ENCODE peak calls at places on chromosomes 11 and 22, in nine cellular contexts. I is colonic mucosa; E is CD8-positive, alpha-beta memory T cell; V is GM23338; C is A673; T is adrenal gland; N is CD4-positive, alpha-beta memory T cell; Q is pancreas; P is sigmoid colon. M is an unnamed sample.
A peak's percentile ranks its signal among the peaks of the same experiment; 100 is the strongest.

GRCh38 chr11:133228406-133229330 is 303.6 kb downstream of the OPCML start:
- DNase-seq in I (peak; percentile 28), E (no peak), V (peak; percentile 91), C (no peak), T (no peak), N (no peak), Q (no peak), P (no peak), M (no peak)

GRCh38 chr11:8735094-8735493 is 52.5 kb downstream of the RPL27A start:
- DNase-seq in I (no peak), E (no peak), V (no peak), C (no peak), T (no peak), N (no peak), Q (no peak), P (no peak), M (no peak)

GRCh38 chr11:61507012-61507768 is 1.4 kb upstream of the LRRC10B start:
- DNase-seq in I (no peak), E (no peak), V (no peak), C (peak; percentile 45), T (no peak), N (no peak), Q (no peak), P (no peak), M (no peak)

GRCh38 chr11:114262681-114263509 is 33.3 kb upstream of the NNMT start:
- DNase-seq in I (no peak), E (no peak), V (peak; percentile 72), C (peak; percentile 80), T (no peak), N (peak; percentile 20), Q (peak; percentile 24), P (peak; percentile 84), M (no peak)

GRCh38 chr11:134224710-134225662 is 515 bp downstream of the VPS26B start:
- DNase-seq in I (peak; percentile 63), E (peak; percentile 33), V (peak; percentile 52), C (peak; percentile 87), T (peak; percentile 60), N (peak; percentile 49), Q (peak; percentile 28), P (peak; percentile 79), M (peak; percentile 85)

GRCh38 chr11:130168105-130168504 is 8.5 kb downstream of the ST14 start:
- DNase-seq in I (no peak), E (no peak), V (no peak), C (no peak), T (no peak), N (no peak), Q (no peak), P (no peak), M (no peak)

GRCh38 chr11:134584001-134584561 is 172.0 kb upstream of the B3GAT1 start:
- DNase-seq in I (no peak), E (no peak), V (no peak), C (no peak), T (no peak), N (no peak), Q (no peak), P (no peak), M (peak; percentile 40)

GRCh38 chr11:113273720-113274119 is 40.7 kb upstream of the TTC12 start:
- DNase-seq in I (no peak), E (no peak), V (no peak), C (no peak), T (no peak), N (no peak), Q (no peak), P (no peak), M (no peak)

GRCh38 chr11:79121351-79121750 is 319.5 kb downstream of the TENM4 start:
- DNase-seq in I (no peak), E (no peak), V (no peak), C (no peak), T (no peak), N (no peak), Q (no peak), P (no peak), M (no peak)

GRCh38 chr11:46277313-46277622 is 194 bp upstream of the CREB3L1 start:
- DNase-seq in I (no peak), E (no peak), V (peak; percentile 81), C (peak; percentile 94), T (no peak), N (no peak), Q (no peak), P (peak; percentile 81), M (no peak)

GRCh38 chr22:44151661-44152060 is 29.1 kb upstream of the PARVG start:
- DNase-seq in I (no peak), E (no peak), V (no peak), C (peak; percentile 31), T (no peak), N (no peak), Q (no peak), P (no peak), M (no peak)

GRCh38 chr11:60095477-60096120 is 7.1 kb downstream of the MS4A2 start:
- DNase-seq in I (no peak), E (no peak), V (no peak), C (no peak), T (no peak), N (no peak), Q (no peak), P (no peak), M (no peak)

GRCh38 chr11:2796508-2797180 is 88.9 kb downstream of the CDKN1C start:
- DNase-seq in I (no peak), E (no peak), V (no peak), C (no peak), T (peak; percentile 14), N (no peak), Q (peak; percentile 1), P (peak; percentile 46), M (peak; percentile 58)

GRCh38 chr22:36385491-36386350 is 2.0 kb downstream of the MYH9 start:
- DNase-seq in I (peak; percentile 58), E (peak; percentile 60), V (peak; percentile 81), C (peak; percentile 55), T (peak; percentile 76), N (no peak), Q (peak; percentile 94), P (peak; percentile 90), M (peak; percentile 68)

GRCh38 chr11:11510939-11511338 is 110.9 kb downstream of the GALNT18 start:
- DNase-seq in I (no peak), E (no peak), V (peak; percentile 5), C (no peak), T (no peak), N (no peak), Q (peak; percentile 10), P (peak; percentile 84), M (no peak)

GRCh38 chr11:16973565-16973964 is 40.6 kb downstream of the PLEKHA7 start:
- DNase-seq in I (no peak), E (no peak), V (no peak), C (no peak), T (no peak), N (no peak), Q (no peak), P (no peak), M (no peak)

GRCh38 chr11:16977136-16978020 is 36.8 kb downstream of the PLEKHA7 start:
- DNase-seq in I (peak; percentile 67), E (no peak), V (no peak), C (no peak), T (no peak), N (no peak), Q (no peak), P (no peak), M (no peak)

GRCh38 chr11:16978021-16978370 is 36.2 kb downstream of the PLEKHA7 start:
- DNase-seq in I (no peak), E (no peak), V (no peak), C (no peak), T (no peak), N (no peak), Q (no peak), P (no peak), M (no peak)

GRCh38 chr11:16979708-16980622 is 34.2 kb downstream of the PLEKHA7 start:
- DNase-seq in I (no peak), E (no peak), V (no peak), C (no peak), T (no peak), N (no peak), Q (no peak), P (no peak), M (no peak)

GRCh38 chr11:16976360-16976759 is 37.9 kb downstream of the PLEKHA7 start:
- DNase-seq in I (no peak), E (no peak), V (no peak), C (no peak), T (no peak), N (no peak), Q (no peak), P (no peak), M (no peak)
- H3K27ac ChIP-seq in I (no peak overlapping the region), E (no peak overlapping the region), V (no peak overlapping the region), C (no peak overlapping the region), T (no peak overlapping the region), N (no peak overlapping the region), Q (no peak overlapping the region), P (no peak overlapping the region), M (no peak overlapping the region)

GRCh38 chr11:108340958-108341357 is 118.1 kb downstream of the ATM start:
- DNase-seq in I (no peak), E (no peak), V (peak; percentile 37), C (no peak), T (no peak), N (no peak), Q (no peak), P (no peak), M (no peak)
- H3K27ac ChIP-seq in I (no peak overlapping the region), E (no peak overlapping the region), V (no peak overlapping the region), C (no peak overlapping the region), T (no peak overlapping the region), N (no peak overlapping the region), Q (no peak overlapping the region), P (no peak overlapping the region), M (no peak overlapping the region)

GRCh38 chr11:97965849-97966646 is 1054.7 kb upstream of the CNTN5 start:
- DNase-seq in I (no peak), E (no peak), V (no peak), C (peak; percentile 10), T (no peak), N (no peak), Q (no peak), P (no peak), M (no peak)
- H3K27ac ChIP-seq in I (no peak overlapping the region), E (peak overlapping the region; percentile 72), V (no peak overlapping the region), C (no peak overlapping the region), T (no peak overlapping the region), N (no peak overlapping the region), Q (no peak overlapping the region), P (no peak overlapping the region), M (no peak overlapping the region)

GRCh38 chr22:27504854-27505253 is 296.7 kb downstream of the MN1 start:
- DNase-seq in I (no peak), E (no peak), V (no peak), C (no peak), T (no peak), N (no peak), Q (no peak), P (no peak), M (no peak)

GRCh38 chr22:27509132-27509920 is 292.2 kb downstream of the MN1 start:
- DNase-seq in I (no peak), E (no peak), V (no peak), C (no peak), T (no peak), N (no peak), Q (no peak), P (no peak), M (no peak)

GRCh38 chr22:27507066-27507715 is 294.4 kb downstream of the MN1 start:
- DNase-seq in I (no peak), E (no peak), V (no peak), C (no peak), T (no peak), N (no peak), Q (no peak), P (no peak), M (no peak)

GRCh38 chr22:27510024-27510423 is 291.5 kb downstream of the MN1 start:
- DNase-seq in I (no peak), E (no peak), V (no peak), C (no peak), T (no peak), N (no peak), Q (no peak), P (no peak), M (no peak)

GRCh38 chr22:27507935-27508504 is 293.5 kb downstream of the MN1 start:
- DNase-seq in I (no peak), E (no peak), V (no peak), C (no peak), T (no peak), N (no peak), Q (no peak), P (no peak), M (no peak)
- H3K27ac ChIP-seq in I (no peak overlapping the region), E (no peak overlapping the region), V (no peak overlapping the region), C (no peak overlapping the region), T (no peak overlapping the region), N (no peak overlapping the region), Q (no peak overlapping the region), P (no peak overlapping the region), M (no peak overlapping the region)